ENCODE peak calls at places on chromosomes 3 and 15, in nine cellular contexts. K is activated T-cell treated with anti-CD3 and anti-CD28 coated beads, Interleukin-2, amount 50 U/mL, for 24 hours; R is transverse colon; J is stimulated activated naive CD4-positive, alpha-beta T cell; U is stimulated activated effector memory CD8-positive, alpha-beta T cell treated with anti-CD3 and anti-CD28 coated beads, Interleukin-12 subunit alpha, Interleukin-12 subunit beta, amount 100 ng/mL, for 72 hours; N is GM03348; V is GM23248; X is myocyte; D is cerebellum. I is an unnamed sample.

GRCh38 chr15:29270169-29270955 is 740 bp upstream of the NSMCE3 start:
- DNase-seq in J (no peak), V (peak; percentile 76), K (peak; percentile 38), R (no peak), U (no peak), N (peak; percentile 33), X (peak; percentile 17), D (peak; percentile 30), I (peak; percentile 32)

GRCh38 chr15:25848325-25848724 is 14.8 kb downstream of the ATP10A start:
- DNase-seq in N (no peak), R (no peak), U (no peak), J (no peak), D (no peak), K (no peak), V (no peak), X (no peak), I (no peak)

GRCh38 chr3:194139085-194139976 is 3.4 kb downstream of the HES1 start:
- DNase-seq in U (no peak), K (no peak), N (peak; percentile 72), D (no peak), V (peak; percentile 88), R (no peak), X (no peak), J (no peak), I (no peak)

GRCh38 chr3:72100062-72100511 is 315.1 kb upstream of the PROK2 start:
- DNase-seq in U (no peak), J (no peak), X (no peak), D (no peak), N (no peak), K (no peak), R (no peak), V (no peak), I (no peak)

GRCh38 chr3:48553886-48554845 is 2.4 kb downstream of the PFKFB4 start:
- DNase-seq in U (no peak), R (no peak), D (no peak), N (no peak), V (no peak), X (no peak), K (no peak), J (no peak), I (no peak)

GRCh38 chr3:111072016-111072891 is 638 bp downstream of the NECTIN3 start:
- DNase-seq in D (no peak), J (peak; percentile 30), U (peak; percentile 18), V (peak; percentile 70), K (peak; percentile 62), X (peak; percentile 55), R (peak; percentile 54), N (peak; percentile 60), I (peak; percentile 33)

GRCh38 chr3:190807719-190808375 is 54.6 kb downstream of the GMNC start:
- DNase-seq in R (no peak), U (no peak), J (no peak), V (no peak), D (no peak), K (no peak), N (no peak), X (peak; percentile 29), I (no peak)

GRCh38 chr3:195178124-195178910 is 92.6 kb downstream of the XXYLT1 start:
- DNase-seq in D (peak; percentile 75), X (no peak), U (no peak), K (no peak), V (no peak), J (no peak), R (no peak), N (no peak), I (no peak)

GRCh38 chr3:167967257-167968010 is 128.3 kb downstream of the GOLIM4 start:
- DNase-seq in K (no peak), R (no peak), J (no peak), V (no peak), N (no peak), U (no peak), D (no peak), X (no peak), I (no peak)

GRCh38 chr3:77468408-77469045 is 428.6 kb downstream of the ROBO2 start:
- DNase-seq in K (no peak), N (no peak), V (no peak), D (no peak), X (no peak), J (no peak), R (no peak), U (no peak), I (no peak)

GRCh38 chr3:181727122-181728036 is 15.7 kb downstream of the SOX2 start:
- DNase-seq in J (no peak), V (no peak), U (no peak), N (no peak), K (no peak), R (no peak), X (no peak), D (no peak), I (no peak)

GRCh38 chr3:53809267-53809666 is 37.0 kb downstream of the CHDH start:
- DNase-seq in V (no peak), N (no peak), X (no peak), D (no peak), U (no peak), K (no peak), J (no peak), R (no peak), I (no peak)

GRCh38 chr3:137866933-137867332 is 102.8 kb downstream of the SOX14 start:
- DNase-seq in N (no peak), X (no peak), K (no peak), U (no peak), V (no peak), J (no peak), R (no peak), D (no peak), I (no peak)

I was measured in activated CD4-positive, alpha-beta memory T cell treated with anti-CD3 and anti-CD28 coated beads, Interleukin-2, amount 10 ng/mL, durations not matched to agents 7 days and 5 days.